ENCODE peak calls at places on chromosome 10, in four cellular contexts. R is RWPE1, C is left cardiac atrium, P is T-cell. U is an unnamed sample.

GRCh38 chr10:287029-287428 is 151.8 kb downstream of the ZMYND11 start:
- DNase-seq in P (no peak), C (no peak), R (no peak), U (no peak)

GRCh38 chr10:121647401-121647800 is 49.2 kb upstream of the FGFR2 start:
- DNase-seq in C (no peak), R (no peak), P (no peak), U (no peak)

GRCh38 chr10:93746844-93747284 is 10.9 kb upstream of the LGI1 start:
- DNase-seq in R (peak; percentile 96), C (no peak), P (peak; percentile 8), U (no peak)

GRCh38 chr10:126350216-126350992 is 37.9 kb downstream of the ADAM12 start:
- DNase-seq in P (no peak), R (peak; percentile 80), C (peak; percentile 57), U (no peak)

GRCh38 chr10:3068201-3068967 is 1.0 kb downstream of the PFKP start:
- DNase-seq in C (peak; percentile 75), P (peak; percentile 51), R (peak; percentile 26), U (no peak)

GRCh38 chr10:29874604-29875269 is 184.6 kb downstream of the JCAD start:
- DNase-seq in P (no peak), R (no peak), C (no peak), U (no peak)

GRCh38 chr10:86371116-86371515 is 4.5 kb upstream of the GRID1 start:
- DNase-seq in R (no peak), C (no peak), P (no peak), U (no peak)

GRCh38 chr10:123574299-123574698 is 91.9 kb upstream of the GPR26 start:
- DNase-seq in P (no peak), C (no peak), R (no peak), U (no peak)

GRCh38 chr10:71840177-71840711 is 10.8 kb downstream of the PSAP start:
- DNase-seq in P (no peak), R (peak; percentile 88), C (peak; percentile 86), U (no peak)

GRCh38 chr10:103548006-103548405 is 54.5 kb downstream of the NEURL1 start:
- DNase-seq in C (no peak), R (no peak), P (no peak), U (no peak)

GRCh38 chr10:95426482-95426881 is 134.7 kb downstream of the SORBS1 start:
- DNase-seq in R (no peak), C (no peak), P (no peak), U (no peak)

GRCh38 chr10:43395571-43396060 is 13.4 kb downstream of the HNRNPF start:
- DNase-seq in C (no peak), P (peak; percentile 40), R (no peak), U (no peak)

GRCh38 chr10:62887642-62888041 is 71.5 kb upstream of the EGR2 start:
- DNase-seq in R (no peak), C (no peak), P (no peak), U (no peak)

GRCh38 chr10:73095479-73096021 is 1.1 kb downstream of the P4HA1 start:
- DNase-seq in R (no peak), C (peak; percentile 64), P (peak; percentile 36), U (no peak)

GRCh38 chr10:3467052-3467906 is 294.7 kb upstream of the PITRM1 start:
- DNase-seq in R (peak; percentile 76), C (peak; percentile 82), P (no peak), U (peak; percentile 100)

GRCh38 chr10:22086730-22087364 is 83.3 kb upstream of the DNAJC1 start:
- DNase-seq in C (peak; percentile 87), R (peak; percentile 56), P (no peak), U (no peak)

GRCh38 chr10:92972066-92972870 is 88.3 kb upstream of the CYP26C1 start:
- DNase-seq in P (no peak), R (peak; percentile 78), C (no peak), U (no peak)

GRCh38 chr10:72637398-72637857 is 11.5 kb upstream of the MICU1 start:
- DNase-seq in P (no peak), C (peak; percentile 59), R (peak; percentile 17), U (peak; percentile 10)

GRCh38 chr10:97676770-97677581 is 10.1 kb downstream of the AVPI1 start:
- DNase-seq in R (peak; percentile 90), C (peak; percentile 50), P (peak; percentile 51), U (no peak)

GRCh38 chr10:115029452-115030375 is 63.5 kb upstream of the ATRNL1 start:
- DNase-seq in R (no peak), P (no peak), C (no peak), U (no peak)

GRCh38 chr10:17237915-17238444 is 9.9 kb downstream of the VIM start:
- DNase-seq in R (no peak), P (no peak), C (no peak), U (no peak)

GRCh38 chr10:111247781-111248389 is 171.1 kb downstream of the ADRA2A start:
- DNase-seq in C (no peak), R (no peak), P (no peak), U (no peak)

GRCh38 chr10:124579003-124579384 is 117.4 kb downstream of the LHPP start:
- DNase-seq in C (peak; percentile 23), P (no peak), R (peak; percentile 68), U (no peak)

GRCh38 chr10:50404021-50404823 is 152.9 kb upstream of the ASAH2 start:
- DNase-seq in C (no peak), P (no peak), R (no peak), U (no peak)

U was measured in glomerular endothelial cell.